ENCODE peak calls at places on chromosomes 6 and 20, in five cellular contexts. T is psoas muscle, H is brain microvascular endothelial cell, D is testis, A is ovary. B is an unnamed sample.

GRCh38 chr6:150895898-150896632 is 30.6 kb downstream of the MTHFD1L start:
- DNase-seq in A (no peak), H (no peak), T (no peak), D (no peak), B (no peak)

GRCh38 chr6:16635810-16636602 is 125.3 kb downstream of the ATXN1 start:
- DNase-seq in H (peak; percentile 77), T (no peak), D (peak; percentile 61), A (no peak), B (peak; percentile 35)

GRCh38 chr20:45279992-45280391 is 25.6 kb upstream of the SLPI start:
- DNase-seq in D (no peak), T (no peak), A (no peak), H (no peak), B (no peak)

GRCh38 chr6:104953410-104953953 is 3.4 kb upstream of the LIN28B start:
- DNase-seq in H (no peak), A (no peak), D (no peak), T (no peak), B (peak; percentile 68)

GRCh38 chr6:112912351-112913101 is 565.4 kb downstream of the RFPL4B start:
- DNase-seq in H (no peak), A (no peak), T (no peak), D (no peak), B (peak; percentile 2)

GRCh38 chr6:1952726-1953360 is 292.6 kb downstream of the GMDS start:
- DNase-seq in H (peak; percentile 97), T (no peak), D (no peak), A (no peak), B (no peak)

GRCh38 chr6:39753745-39754084 is 28.5 kb upstream of the KIF6 start:
- DNase-seq in A (peak; percentile 22), H (no peak), T (no peak), D (no peak), B (no peak)

GRCh38 chr6:82833481-82833880 is 232.2 kb downstream of the UBE3D start:
- DNase-seq in A (no peak), H (no peak), D (no peak), T (no peak), B (no peak)

GRCh38 chr6:138507977-138508675 is 8.8 kb upstream of the NHSL1 start:
- DNase-seq in D (no peak), A (no peak), T (no peak), H (no peak), B (no peak)

GRCh38 chr6:36914227-36914794 is 28.6 kb downstream of the C6orf89 start:
- DNase-seq in T (no peak), D (no peak), H (no peak), A (no peak), B (peak; percentile 74)

DNA sequence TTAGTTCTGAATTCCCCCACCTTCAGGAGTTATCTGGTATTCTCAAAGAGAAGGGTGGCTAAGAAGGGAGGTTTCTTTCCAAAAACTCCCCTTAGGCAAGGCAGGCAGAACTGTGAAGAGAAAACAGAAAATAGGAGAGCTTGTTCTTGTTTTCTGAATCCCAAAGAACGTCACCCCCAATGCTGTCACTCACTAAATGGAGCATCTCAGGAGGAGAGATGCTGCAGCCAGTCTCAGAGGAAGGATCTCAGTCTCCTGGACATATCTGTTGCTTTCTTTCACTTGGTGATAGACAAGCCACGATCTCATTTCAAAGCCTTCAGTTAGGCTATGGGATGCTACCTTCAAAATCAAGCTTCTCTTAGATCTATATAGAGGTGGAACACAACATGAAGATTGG is 16.1 kb upstream of the MYB start:
- DNase-seq in A (no peak), H (no peak), T (no peak), D (no peak), B (no peak)
- H3K27me3 ChIP-seq in A (no peaks in the 10 kb centered on the region), H (no peaks in the 10 kb centered on the region), T (no peaks in the 10 kb centered on the region), D (no peaks in the 10 kb centered on the region), B (no peaks in the 10 kb centered on the region)

GRCh38 chr6:22146581-22147468 is 150.0 kb downstream of the PRL start:
- DNase-seq in D (peak; percentile 15), H (no peak), T (no peak), A (no peak), B (peak; percentile 22)
- H3K4me3 ChIP-seq in D (peak overlapping the region; percentile 12), H (peak overlapping the region; percentile 16), T (peak overlapping the region; percentile 66), A (no peak overlapping the region), B (no peak overlapping the region)

GRCh38 chr20:2864626-2865025 is 8.7 kb upstream of the PTPRA start:
- DNase-seq in T (no peak), D (no peak), A (no peak), H (no peak), B (no peak)

GRCh38 chr20:2866236-2866635 is 7.0 kb upstream of the PTPRA start:
- DNase-seq in T (no peak), D (no peak), H (no peak), A (no peak), B (no peak)

GRCh38 chr20:2865101-2865500 is 8.2 kb upstream of the PTPRA start:
- DNase-seq in T (no peak), H (no peak), A (no peak), D (no peak), B (no peak)

GRCh38 chr20:2867081-2867860 is 6.0 kb upstream of the PTPRA start:
- DNase-seq in H (no peak), D (no peak), A (no peak), T (no peak), B (no peak)

DNA sequence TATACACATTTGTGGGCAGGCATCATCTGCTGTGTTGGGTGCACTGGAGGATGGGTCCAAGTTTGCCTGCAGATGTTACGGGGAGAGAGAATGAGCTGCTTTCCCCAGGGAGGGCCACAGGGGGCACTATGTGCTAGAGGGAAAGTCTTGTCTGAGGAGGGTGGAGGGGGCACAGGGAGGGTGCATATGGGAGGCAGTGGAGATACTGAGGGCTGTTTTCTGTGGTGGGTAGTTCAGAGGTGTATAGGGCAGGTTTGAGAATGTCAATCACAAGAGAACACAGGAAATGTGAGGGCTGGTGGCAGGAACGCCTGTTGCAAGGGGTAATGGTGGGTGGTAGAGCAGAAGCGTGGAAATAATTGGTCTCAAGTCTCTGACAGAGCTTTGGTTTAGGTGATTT is 7.7 kb upstream of the PTPRA start:
- DNase-seq in T (no peak), H (no peak), A (no peak), D (no peak), B (peak; percentile 77)
- H3K36me3 ChIP-seq in T (no peaks in the 10 kb centered on the region), H (peaks cover 24% of the 10 kb centered on the region), A (no peaks in the 10 kb centered on the region), D (no peaks in the 10 kb centered on the region), B (no peaks in the 10 kb centered on the region)

DNA sequence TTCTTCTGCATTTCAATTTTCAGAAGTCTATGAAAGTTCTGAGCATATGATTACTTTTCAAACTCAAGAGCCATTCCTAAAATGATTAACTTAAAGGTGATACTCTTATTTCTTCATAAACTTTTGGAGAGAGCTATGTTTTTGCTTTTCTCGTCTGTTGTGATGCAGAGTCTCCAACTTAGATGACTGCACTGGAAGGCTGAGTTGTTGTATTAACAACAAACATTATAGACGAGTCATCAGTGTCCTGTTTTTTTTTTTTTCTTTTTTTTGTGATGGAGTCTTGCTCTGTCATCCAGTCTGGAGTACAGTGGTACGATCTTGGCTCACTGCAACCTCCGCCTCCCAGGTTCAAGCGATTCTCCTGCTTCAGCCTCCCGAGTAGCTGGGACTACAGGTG is 101.9 kb downstream of the CD109 start:
- DNase-seq in D (no peak), H (no peak), T (no peak), A (no peak), B (no peak)
- H3K27me3 ChIP-seq in D (no peaks in the 10 kb centered on the region), H (no peaks in the 10 kb centered on the region), T (no peaks in the 10 kb centered on the region), A (no peaks in the 10 kb centered on the region), B (no peaks in the 10 kb centered on the region)

GRCh38 chr6:30533460-30534294 is 22.6 kb downstream of the GNL1 start:
- DNase-seq in A (no peak), D (no peak), H (no peak), T (no peak), B (no peak)
- H3K4me3 ChIP-seq in A (no peak overlapping the region), D (no peak overlapping the region), H (no peak overlapping the region), T (no peak overlapping the region), B (no peak overlapping the region)

GRCh38 chr6:89859744-89860143 is 30.1 kb downstream of the CASP8AP2 start:
- DNase-seq in H (no peak), D (no peak), T (no peak), A (no peak), B (no peak)
- H3K36me3 ChIP-seq in H (peaks cover 43% of the 10 kb centered on the region), D (no peaks in the 10 kb centered on the region), T (peaks cover 8% of the 10 kb centered on the region), A (no peaks in the 10 kb centered on the region), B (peaks cover 28% of the 10 kb centered on the region)

GRCh38 chr20:57123139-57123903 is 143.1 kb downstream of the BMP7 start:
- DNase-seq in A (no peak), H (no peak), D (no peak), T (no peak), B (no peak)

GRCh38 chr20:57124800-57125399 is 141.5 kb downstream of the BMP7 start:
- DNase-seq in A (no peak), H (no peak), D (no peak), T (no peak), B (no peak)

GRCh38 chr20:57122481-57123138 is 143.8 kb downstream of the BMP7 start:
- DNase-seq in H (no peak), A (no peak), D (no peak), T (no peak), B (no peak)

GRCh38 chr20:57126481-57127092 is 139.9 kb downstream of the BMP7 start:
- DNase-seq in D (peak; percentile 71), H (no peak), A (peak; percentile 23), T (no peak), B (no peak)

DNA sequence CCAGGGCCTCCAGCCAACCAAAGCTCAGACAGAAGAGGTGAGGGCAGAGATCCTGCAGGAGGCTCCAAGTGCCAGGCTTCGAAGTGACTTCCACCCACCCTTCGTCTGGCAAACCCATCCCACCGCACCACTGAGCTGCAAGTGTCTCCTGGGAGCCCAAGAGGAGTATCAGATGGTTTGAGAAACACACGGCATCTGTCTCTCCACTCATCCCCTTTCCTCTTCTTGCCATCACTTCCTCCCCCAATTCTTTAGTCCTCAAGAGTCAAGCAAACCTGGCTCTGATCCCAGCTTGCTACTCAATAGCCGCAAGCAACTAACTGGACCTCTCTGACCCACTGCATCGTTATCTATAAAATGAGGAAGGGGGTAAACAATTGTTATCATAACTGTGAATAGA is 142.1 kb downstream of the BMP7 start:
- DNase-seq in A (no peak), H (no peak), D (no peak), T (no peak), B (no peak)
- H3K27me3 ChIP-seq in A (no peaks in the 10 kb centered on the region), H (no peaks in the 10 kb centered on the region), D (no peaks in the 10 kb centered on the region), T (peaks cover 4% of the 10 kb centered on the region), B (no peaks in the 10 kb centered on the region)

GRCh38 chr20:62446398-62446985 is 19.2 kb upstream of the RBBP8NL start:
- DNase-seq in T (no peak), D (no peak), A (no peak), H (no peak), B (no peak)

GRCh38 chr20:62447143-62447869 is 20.0 kb upstream of the RBBP8NL start:
- DNase-seq in D (no peak), T (no peak), A (no peak), H (no peak), B (no peak)

GRCh38 chr20:62448788-62449187 is 21.4 kb upstream of the RBBP8NL start:
- DNase-seq in H (no peak), T (no peak), D (no peak), A (no peak), B (no peak)

GRCh38 chr20:62449951-62450815 is 22.8 kb upstream of the RBBP8NL start:
- DNase-seq in A (no peak), T (no peak), H (no peak), D (peak; percentile 63), B (peak; percentile 74)

DNA sequence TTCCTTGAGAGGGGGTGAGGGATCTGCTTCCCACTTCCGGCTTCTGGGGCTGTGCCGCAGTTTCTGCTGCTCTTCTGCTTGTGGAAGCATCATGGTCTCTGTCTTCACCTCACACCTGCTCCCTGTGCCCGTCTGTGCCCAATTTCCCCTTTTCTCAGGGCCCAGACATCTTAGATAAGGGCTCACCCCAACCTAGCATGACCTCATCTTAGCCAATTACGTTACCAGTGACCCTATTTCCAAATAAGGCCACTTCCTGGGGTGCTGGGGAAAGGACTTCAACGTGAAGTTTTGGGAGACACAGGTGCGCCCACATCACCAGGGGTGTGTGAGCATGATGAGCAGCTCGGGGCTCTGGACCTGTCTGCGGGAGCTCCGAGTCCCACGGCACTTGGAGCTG is 20.7 kb upstream of the RBBP8NL start:
- DNase-seq in H (no peak), A (no peak), D (no peak), T (no peak), B (no peak)
- H3K4me3 ChIP-seq in H (no peak overlapping the region), A (no peak overlapping the region), D (no peak overlapping the region), T (no peak overlapping the region), B (no peak overlapping the region)

B was measured in H7.